ENCODE peak calls at places on chromosomes 4 and X, in four cellular contexts. X is K562, G is heart left ventricle, J is A549. H is an unnamed sample. For H3K4me1, the result is how much of the 10 kb centered on the place peaks cover.

GRCh38 chr4:163484906-163485305 is 9.6 kb upstream of the TMA16 start:
- DNase-seq in X (peak), G (peak), J (peak), H (no peak)

GRCh38 chr4:178090640-178091411 is 648.6 kb upstream of the AGA start:
- DNase-seq in X (no peak), G (no peak), J (no peak), H (no peak)

GRCh38 chr4:41287005-41287404 is 30.3 kb downstream of the UCHL1 start:
- DNase-seq in X (no peak), G (no peak), J (peak), H (no peak)

GRCh38 chr4:54683616-54684346 is 26.0 kb downstream of the KIT start:
- DNase-seq in X (peak), G (no peak), J (peak), H (no peak)

GRCh38 chrX:80876877-80877276 is 67.2 kb upstream of the BRWD3 start:
- DNase-seq in X (peak), G (no peak), J (peak), H (no peak)

GRCh38 chr4:6987566-6987920 is 55.6 kb upstream of the TADA2B start:
- DNase-seq in X (no peak), G (no peak), J (no peak), H (no peak)

GRCh38 chr4:38449506-38450174 is 214.4 kb upstream of the KLF3 start:
- DNase-seq in X (no peak), G (no peak), J (no peak), H (no peak)

GRCh38 chrX:57241967-57242366 is 44.5 kb upstream of the FAAH2 start:
- DNase-seq in X (no peak), G (no peak), J (no peak), H (no peak)

GRCh38 chrX:27555514-27555913 is 34.6 kb upstream of the DCAF8L2 start:
- DNase-seq in X (no peak), G (no peak), J (peak), H (no peak)

GRCh38 chrX:80765226-80765625 is 44.5 kb downstream of the BRWD3 start:
- DNase-seq in X (no peak), G (no peak), J (peak), H (no peak)

GRCh38 chrX:119762718-119763117 is 4.3 kb downstream of the SOWAHD start:
- DNase-seq in X (no peak), G (no peak), J (no peak), H (no peak)

GRCh38 chr4:25818293-25819240 is 44.2 kb downstream of the SEL1L3 start:
- DNase-seq in X (no peak), G (no peak), J (no peak), H (no peak)

GRCh38 chr4:153138736-153139135 is 65.5 kb upstream of the TRIM2 start:
- DNase-seq in X (no peak), G (no peak), J (no peak), H (no peak)

GRCh38 chrX:14872355-14872754 is 514 bp downstream of the FANCB start:
- DNase-seq in X (peak), G (no peak), J (no peak), H (no peak)

GRCh38 chr4:89273741-89274141 is 33.9 kb downstream of the GPRIN3 start:
- DNase-seq in X (no peak), G (no peak), J (peak), H (no peak)

GRCh38 chr4:181150173-181150572 is 1093.0 kb upstream of the TENM3 start:
- DNase-seq in X (no peak), G (no peak), J (no peak), H (no peak)

GRCh38 chrX:11555759-11556158 is 110.0 kb downstream of the ARHGAP6 start:
- DNase-seq in X (no peak), G (no peak), J (no peak), H (no peak)

GRCh38 chrX:91435465-91435864 is 826 bp downstream of the PABPC5 start:
- DNase-seq in X (no peak), G (no peak), J (no peak), H (no peak)

GRCh38 chr4:41222259-41222658 is 7.9 kb upstream of the APBB2 start:
- DNase-seq in X (no peak), G (no peak), J (no peak), H (no peak)

GRCh38 chrX:274904-275475 is 6.2 kb upstream of the PLCXD1 start:
- DNase-seq in X (no peak), G (peak), J (no peak), H (no peak)

GRCh38 chrX:154458116-154458953 is at the start of gene PLXNA3:
- DNase-seq in X (peak), G (peak), J (no peak), H (no peak)

GRCh38 chr4:177726111-177726510 is 283.9 kb upstream of the AGA start:
- DNase-seq in X (no peak), G (no peak), J (no peak), H (no peak)

GRCh38 chrX:20397587-20397986 is 130.9 kb upstream of the RPS6KA3 start:
- DNase-seq in X (no peak), G (no peak), J (no peak), H (no peak)
- H3K4me1 ChIP-seq in X (under half), G (under half), J (under half), H (under half)

DNA sequence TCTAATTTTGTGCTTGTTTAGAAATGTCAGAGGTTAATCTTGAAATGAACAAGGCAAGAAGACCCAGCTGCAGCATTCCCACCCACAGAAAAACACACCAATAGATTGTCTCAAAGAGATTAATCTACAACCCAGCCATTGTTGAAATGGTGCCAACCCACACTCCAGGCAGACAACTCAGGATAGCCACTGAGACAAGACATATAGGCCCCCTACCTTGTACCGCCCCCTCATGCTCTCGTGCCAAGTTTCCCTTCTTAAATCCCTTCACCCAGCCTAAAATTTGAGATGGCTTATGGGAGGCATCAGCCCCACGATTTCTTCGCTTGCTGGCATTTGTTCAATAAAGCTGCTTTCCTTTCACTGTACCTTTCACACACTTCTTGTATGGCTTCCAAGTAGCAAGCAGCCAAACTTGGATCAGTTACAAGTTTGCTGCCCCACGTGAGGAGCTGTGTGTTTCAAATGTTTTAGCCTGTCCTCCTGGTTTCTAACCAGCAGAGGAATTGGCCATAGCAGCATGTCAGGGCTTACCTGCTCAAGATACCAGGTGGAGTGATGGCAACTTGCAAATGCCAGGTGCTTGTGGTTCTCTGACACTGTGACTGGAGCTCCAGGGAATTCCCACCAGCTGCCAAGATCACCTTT is 1754.2 kb downstream of the C4orf33 start:
- DNase-seq in X (no peak), G (no peak), J (no peak), H (no peak)
- TF ChIP-seq POLR2A in X (no peak), G (no peak), J (no peak), H (no peak)

GRCh38 chr4:149370002-149370401 is 445.6 kb downstream of the IQCM start:
- DNase-seq in X (no peak), G (no peak), J (no peak), H (no peak)

DNA sequence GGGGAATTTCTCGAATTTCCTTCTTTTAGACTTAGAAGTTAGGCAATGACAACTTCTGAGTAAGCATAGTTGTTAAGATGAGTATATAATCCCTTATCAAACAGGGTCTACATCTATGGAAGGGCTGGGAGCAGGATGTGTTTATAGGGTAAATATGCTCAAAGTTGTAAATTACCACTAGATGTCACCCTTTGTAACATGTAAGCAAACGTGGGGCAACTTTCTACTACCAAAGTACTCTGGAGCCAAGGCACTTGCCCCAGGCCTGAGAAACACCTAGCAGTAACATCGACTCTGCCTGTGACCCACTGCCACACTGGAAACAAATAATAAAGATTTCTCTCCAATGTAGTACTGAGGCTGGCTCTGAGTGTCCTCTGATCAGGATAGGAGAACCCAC is 444.6 kb downstream of the IQCM start:
- DNase-seq in X (no peak), G (no peak), J (peak), H (no peak)
- TF ChIP-seq CTCF in X (no peak), G (peak), J (peak), H (no peak)

GRCh38 chr4:3386486-3386885 is 55.3 kb upstream of the HGFAC start:
- DNase-seq in X (no peak), G (no peak), J (no peak), H (peak)
- H3K4me1 ChIP-seq in X (under half), G (under half), J (under half), H (under half)

GRCh38 chrX:107712231-107713204 is 63.1 kb downstream of the TSC22D3 start:
- DNase-seq in X (no peak), G (no peak), J (no peak), H (peak)
- TF ChIP-seq POLR2A in X (no peak), G (no peak), J (no peak), H (no peak)

GRCh38 chrX:103687073-103687695 is 685 bp upstream of the MORF4L2 start:
- DNase-seq in X (peak), G (peak), J (peak), H (peak)
- TF ChIP-seq CTCF in X (peak), G (peak), J (no peak), H (peak)

DNA sequence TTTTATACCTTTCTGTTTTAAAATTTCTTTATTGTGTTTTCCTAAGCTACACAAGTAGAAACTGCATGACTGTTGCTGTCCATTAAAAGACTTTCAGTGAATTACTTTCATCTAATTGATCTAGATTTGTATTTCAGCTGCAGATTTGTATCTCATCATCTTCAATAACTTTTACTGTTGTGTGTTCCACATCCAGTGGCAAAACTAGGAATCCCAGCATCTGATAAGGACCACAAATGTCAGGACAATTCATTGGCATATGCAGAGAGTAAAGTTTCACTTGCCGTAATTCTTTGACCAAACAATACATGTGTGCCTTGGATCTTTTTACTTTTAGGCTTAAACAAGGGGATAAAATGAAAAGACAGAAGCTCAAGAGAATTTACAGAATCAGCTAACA is 112.6 kb downstream of the FBXO8 start:
- DNase-seq in X (no peak), G (no peak), J (no peak), H (no peak)
- H3K4me1 ChIP-seq in X (under half), G (under half), J (under half), H (under half)

GRCh38 chrX:8364369-8365141 is 100.1 kb upstream of the VCX3B start:
- DNase-seq in X (peak), G (peak), J (peak), H (no peak)

GRCh38 chrX:8366491-8366890 is 98.1 kb upstream of the VCX3B start:
- DNase-seq in X (no peak), G (no peak), J (no peak), H (no peak)
- TF ChIP-seq POLR2A in X (no peak), G (no peak), J (no peak), H (no peak)

H was measured in sigmoid colon.